ENCODE peak calls at places on chromosomes 13 and 19, in four cellular contexts. One of them, this sample, is unnamed.

GRCh38 chr13:45295536-45295935 is 45.4 kb downstream of the TPT1 start:
- DNase-seq in HepG2: no peak
- DNase-seq in H1: no peak
- DNase-seq in GM12878: no peak
- DNase-seq in this sample: no peak

GRCh38 chr19:1296078-1296477 is 10.4 kb downstream of the EFNA2 start:
- DNase-seq in GM12878: no peak
- DNase-seq in HepG2: no peak
- DNase-seq in H1: no peak
- DNase-seq in this sample: no peak

GRCh38 chr19:17113127-17113785 is 37.7 kb downstream of the MYO9B start:
- DNase-seq in HepG2: no peak
- DNase-seq in GM12878: no peak
- DNase-seq in H1: no peak
- DNase-seq in this sample: no peak

GRCh38 chr13:112619730-112620639 is 32.0 kb upstream of the TUBGCP3 start:
- DNase-seq in HepG2: no peak
- DNase-seq in H1: peak; percentile 63
- DNase-seq in GM12878: no peak
- DNase-seq in this sample: no peak

GRCh38 chr13:77832339-77833100 is 86.1 kb downstream of the EDNRB start:
- DNase-seq in H1: no peak
- DNase-seq in GM12878: no peak
- DNase-seq in HepG2: no peak
- DNase-seq in this sample: no peak

GRCh38 chr19:18097217-18097992 is at the start of gene MAST3:
- DNase-seq in GM12878: peak; percentile 64
- DNase-seq in H1: peak; percentile 93
- DNase-seq in HepG2: peak; percentile 70
- DNase-seq in this sample: peak; percentile 66

GRCh38 chr19:10603873-10604459 is 16.9 kb upstream of the AP1M2 start:
- DNase-seq in HepG2: no peak
- DNase-seq in H1: no peak
- DNase-seq in GM12878: peak; percentile 70
- DNase-seq in this sample: no peak

GRCh38 chr13:76890036-76890435 is 3.8 kb upstream of the KCTD12 start:
- DNase-seq in HepG2: no peak
- DNase-seq in H1: no peak
- DNase-seq in GM12878: no peak
- DNase-seq in this sample: no peak

GRCh38 chr13:70170689-70171088 is 62.4 kb upstream of the KLHL1 start:
- DNase-seq in H1: no peak
- DNase-seq in GM12878: no peak
- DNase-seq in HepG2: no peak
- DNase-seq in this sample: no peak

GRCh38 chr13:92074658-92075057 is 676.2 kb downstream of the GPC5 start:
- DNase-seq in GM12878: no peak
- DNase-seq in HepG2: peak; percentile 28
- DNase-seq in H1: no peak
- DNase-seq in this sample: no peak

GRCh38 chr13:23618341-23618740 is 48.1 kb downstream of the TNFRSF19 start:
- DNase-seq in GM12878: no peak
- DNase-seq in H1: no peak
- DNase-seq in HepG2: no peak
- DNase-seq in this sample: no peak

GRCh38 chr13:94209110-94209509 is 270.4 kb downstream of the DCT start:
- DNase-seq in GM12878: no peak
- DNase-seq in H1: no peak
- DNase-seq in HepG2: no peak
- DNase-seq in this sample: no peak

GRCh38 chr13:51737609-51738008 is 66.4 kb downstream of the DHRS12 start:
- DNase-seq in H1: no peak
- DNase-seq in HepG2: no peak
- DNase-seq in GM12878: no peak
- DNase-seq in this sample: no peak

GRCh38 chr13:79398915-79399314 is 7.1 kb downstream of the RBM26 start:
- DNase-seq in GM12878: no peak
- DNase-seq in H1: no peak
- DNase-seq in HepG2: no peak
- DNase-seq in this sample: no peak

GRCh38 chr19:7868326-7868670 is 5.9 kb downstream of the PRR36 start:
- DNase-seq in HepG2: no peak
- DNase-seq in H1: no peak
- DNase-seq in GM12878: no peak
- DNase-seq in this sample: peak; percentile 20

GRCh38 chr19:13095934-13096890 is 6.4 kb downstream of the LYL1 start:
- DNase-seq in HepG2: peak; percentile 67
- DNase-seq in GM12878: no peak
- DNase-seq in H1: peak; percentile 84
- DNase-seq in this sample: no peak

GRCh38 chr19:19742773-19743172 is 9.9 kb upstream of the ZNF14 start:
- DNase-seq in H1: no peak
- DNase-seq in GM12878: no peak
- DNase-seq in HepG2: no peak
- DNase-seq in this sample: no peak

GRCh38 chr19:10260141-10260584 is 8.1 kb downstream of the MRPL4 start:
- DNase-seq in H1: no peak
- DNase-seq in HepG2: peak; percentile 30
- DNase-seq in GM12878: no peak
- DNase-seq in this sample: no peak

GRCh38 chr13:32205426-32206096 is 109.6 kb downstream of the ZAR1L start:
- DNase-seq in H1: no peak
- DNase-seq in HepG2: no peak
- DNase-seq in GM12878: no peak
- DNase-seq in this sample: no peak

GRCh38 chr19:15358918-15359317 is 20.7 kb downstream of the AKAP8 start:
- DNase-seq in H1: no peak
- DNase-seq in HepG2: no peak
- DNase-seq in GM12878: no peak
- DNase-seq in this sample: no peak

GRCh38 chr19:9857920-9858746 is 23.0 kb downstream of the PIN1 start:
- DNase-seq in HepG2: no peak
- DNase-seq in GM12878: no peak
- DNase-seq in H1: no peak
- DNase-seq in this sample: no peak

GRCh38 chr13:50268500-50268899 is 253.3 kb downstream of the KCNRG start:
- DNase-seq in H1: no peak
- DNase-seq in HepG2: no peak
- DNase-seq in GM12878: no peak
- DNase-seq in this sample: no peak

GRCh38 chr13:51960766-51961165 is 50.5 kb downstream of the ATP7B start:
- DNase-seq in H1: no peak
- DNase-seq in HepG2: no peak
- DNase-seq in GM12878: no peak
- DNase-seq in this sample: no peak

GRCh38 chr19:32318884-32319520 is 26.4 kb upstream of the ZNF507 start:
- DNase-seq in HepG2: no peak
- DNase-seq in H1: peak; percentile 73
- DNase-seq in GM12878: no peak
- DNase-seq in this sample: peak; percentile 42

GRCh38 chr13:75258159-75258782 is 223.7 kb downstream of the TBC1D4 start:
- DNase-seq in H1: no peak
- DNase-seq in GM12878: no peak
- DNase-seq in HepG2: peak; percentile 16
- DNase-seq in this sample: peak; percentile 22

GRCh38 chr13:50635504-50635903 is 208.0 kb downstream of the DLEU7 start:
- DNase-seq in H1: no peak
- DNase-seq in GM12878: peak; percentile 42
- DNase-seq in HepG2: no peak
- DNase-seq in this sample: no peak

GRCh38 chr19:4984448-4984990 is 15.6 kb downstream of the KDM4B start:
- DNase-seq in H1: no peak
- DNase-seq in GM12878: no peak
- DNase-seq in HepG2: no peak
- DNase-seq in this sample: no peak
- H3K4me1 ChIP-seq in H1: peaks cover 2% of the 10 kb centered on the region
- H3K4me1 ChIP-seq in GM12878: peaks cover 3% of the 10 kb centered on the region
- H3K4me1 ChIP-seq in HepG2: no peaks in the 10 kb centered on the region
- H3K4me1 ChIP-seq in this sample: peaks cover 43% of the 10 kb centered on the region

GRCh38 chr13:27921961-27922910 is 2.4 kb downstream of the PDX1 start:
- DNase-seq in H1: peak; percentile 66
- DNase-seq in GM12878: no peak
- DNase-seq in HepG2: no peak
- DNase-seq in this sample: no peak

GRCh38 chr13:27919299-27919933 is 384 bp upstream of the PDX1 start:
- DNase-seq in GM12878: no peak
- DNase-seq in HepG2: peak; percentile 12
- DNase-seq in H1: no peak
- DNase-seq in this sample: no peak

GRCh38 chr13:27921421-27921960 is 1.7 kb downstream of the PDX1 start:
- DNase-seq in H1: peak; percentile 70
- DNase-seq in HepG2: no peak
- DNase-seq in GM12878: no peak
- DNase-seq in this sample: no peak

GRCh38 chr13:27919934-27920676 is at the start of gene PDX1:
- DNase-seq in H1: peak; percentile 81
- DNase-seq in GM12878: no peak
- DNase-seq in HepG2: no peak
- DNase-seq in this sample: no peak

DNA sequence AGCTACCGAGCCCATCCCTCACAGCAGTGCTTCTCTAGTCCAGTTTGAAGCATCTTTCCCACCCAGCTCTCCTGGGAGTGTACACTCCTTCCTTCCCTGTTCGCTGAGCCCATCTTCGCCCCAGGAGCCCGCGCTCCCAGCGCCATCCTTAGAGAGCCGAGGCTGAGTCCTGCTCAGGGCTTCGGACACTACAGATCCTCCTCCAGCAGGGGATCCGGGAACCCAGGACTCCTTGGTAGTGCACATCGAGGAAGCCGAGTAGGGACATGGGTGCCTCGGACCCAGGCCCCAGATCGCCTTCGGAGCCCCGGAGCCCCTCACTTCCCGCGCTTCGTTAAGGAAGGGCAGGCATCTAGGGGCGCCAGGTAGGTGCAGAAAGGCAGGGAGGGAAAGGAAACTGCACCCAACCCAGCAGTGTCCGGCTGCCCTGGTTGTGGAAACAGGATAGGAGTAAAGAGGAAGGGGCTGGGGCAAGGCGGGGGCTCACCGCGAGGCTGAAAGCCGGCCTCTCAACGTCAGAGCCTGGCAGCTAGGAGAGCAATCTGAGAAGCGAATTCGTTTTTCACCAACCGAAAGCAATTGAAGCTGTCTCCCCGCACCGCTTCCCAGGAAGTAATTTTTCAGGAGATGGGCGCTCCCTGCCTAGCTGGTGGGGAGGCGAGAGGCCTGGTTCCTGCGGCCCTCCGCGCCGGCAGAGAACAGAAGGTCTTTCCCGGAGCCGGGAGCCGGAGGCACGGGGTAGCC is 1.0 kb downstream of the PDX1 start:
- DNase-seq in HepG2: no peak
- DNase-seq in H1: peak; percentile 66
- DNase-seq in GM12878: no peak
- DNase-seq in this sample: no peak
- H3K9me3 ChIP-seq in HepG2: no peaks in the 10 kb centered on the region
- H3K9me3 ChIP-seq in H1: no peaks in the 10 kb centered on the region
- H3K9me3 ChIP-seq in GM12878: peaks cover 2% of the 10 kb centered on the region
- H3K9me3 ChIP-seq in this sample: no peaks in the 10 kb centered on the region

GRCh38 chr13:103638706-103639105 is 572.5 kb upstream of the SLC10A2 start:
- DNase-seq in HepG2: no peak
- DNase-seq in GM12878: no peak
- DNase-seq in H1: no peak
- DNase-seq in this sample: no peak
- TF ChIP-seq SUZ12 in HepG2: no peak
- TF ChIP-seq SUZ12 in GM12878: no peak
- TF ChIP-seq SUZ12 in H1: no peak
- TF ChIP-seq SUZ12 in this sample: no peak

GRCh38 chr13:41313659-41314197 is 2.7 kb downstream of the NAA16 start:
- DNase-seq in HepG2: no peak
- DNase-seq in GM12878: no peak
- DNase-seq in H1: no peak
- DNase-seq in this sample: no peak
- H3K4me1 ChIP-seq in HepG2: peaks cover 52% of the 10 kb centered on the region
- H3K4me1 ChIP-seq in GM12878: peaks cover 6% of the 10 kb centered on the region
- H3K4me1 ChIP-seq in H1: peaks cover 2% of the 10 kb centered on the region
- H3K4me1 ChIP-seq in this sample: no peaks in the 10 kb centered on the region

DNA sequence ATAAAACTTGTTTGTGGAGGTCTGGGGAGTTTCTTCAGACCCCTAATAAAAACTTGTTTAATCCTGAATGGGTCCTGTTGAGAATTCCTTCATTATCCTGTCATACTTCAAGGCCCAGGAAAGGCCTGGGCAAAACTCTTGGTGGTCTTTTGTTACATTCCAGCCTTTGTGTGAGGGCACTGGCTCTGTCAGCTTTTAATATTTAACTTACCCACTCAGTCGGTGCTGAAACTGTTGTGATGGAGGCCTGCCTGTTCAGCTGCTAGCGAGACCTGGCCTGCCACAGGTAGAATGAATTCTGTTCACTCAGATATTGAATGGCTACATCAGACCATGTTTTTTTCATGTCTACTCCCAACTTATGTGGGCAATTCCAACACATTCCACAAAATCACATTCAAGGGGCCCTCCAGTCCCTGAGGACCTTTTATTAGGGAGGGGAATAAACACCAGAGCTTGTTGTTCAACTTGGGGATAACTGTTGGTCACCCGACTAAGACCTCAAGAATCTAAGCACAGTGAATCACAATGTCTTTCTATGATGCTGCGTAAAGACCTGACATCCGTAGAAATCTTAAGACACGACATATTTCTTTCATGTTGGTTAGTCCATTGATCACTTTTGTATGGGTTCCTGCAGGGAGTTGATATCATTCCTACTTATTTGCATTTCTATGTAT is 12.5 kb downstream of the NLRP8 start:
- DNase-seq in GM12878: no peak
- DNase-seq in HepG2: no peak
- DNase-seq in H1: no peak
- DNase-seq in this sample: no peak
- H3K9me3 ChIP-seq in GM12878: no peaks in the 10 kb centered on the region
- H3K9me3 ChIP-seq in HepG2: no peaks in the 10 kb centered on the region
- H3K9me3 ChIP-seq in H1: peaks cover 64% of the 10 kb centered on the region
- H3K9me3 ChIP-seq in this sample: no peaks in the 10 kb centered on the region

This sample was measured in NT2/D1.